ENCODE peak calls at places on chromosome X, in nine cellular contexts. E, F, B, H, X, D, M, Y and N are unnamed samples.

GRCh38 chrX:12548746-12549145 is 242.5 kb upstream of the PRPS2 start:
- DNase-seq in B (peak; percentile 27), X (no peak), F (peak; percentile 77), H (no peak), M (no peak), D (peak; percentile 7), E (no peak), Y (no peak), N (peak; percentile 24)

GRCh38 chrX:1248381-1249061 is 20.1 kb upstream of the CSF2RA start:
- DNase-seq in D (peak; percentile 20), B (no peak), Y (no peak), H (no peak), E (no peak), M (no peak), X (no peak), F (no peak), N (no peak)

GRCh38 chrX:107485019-107485418 is 35.6 kb downstream of the FRMPD3 start:
- DNase-seq in X (no peak), D (peak; percentile 8), H (no peak), Y (no peak), B (peak; percentile 28), M (no peak), E (no peak), F (no peak), N (no peak)

GRCh38 chrX:118928126-118928525 is 46.3 kb upstream of the LONRF3 start:
- DNase-seq in B (peak; percentile 11), F (no peak), E (no peak), M (no peak), Y (no peak), D (no peak), X (no peak), H (no peak), N (no peak)

GRCh38 chrX:85288992-85289723 is 45.4 kb downstream of the ZNF711 start:
- DNase-seq in X (no peak), B (no peak), E (no peak), D (no peak), F (no peak), H (no peak), M (no peak), Y (no peak), N (peak; percentile 20)

GRCh38 chrX:22159071-22159470 is 113.6 kb upstream of the CBLL2 start:
- DNase-seq in Y (no peak), D (peak; percentile 4), B (no peak), X (no peak), M (no peak), E (no peak), H (no peak), F (peak; percentile 33), N (no peak)

GRCh38 chrX:9566150-9566621 is 101.3 kb downstream of the TBL1X start:
- DNase-seq in Y (peak; percentile 34), E (peak; percentile 57), B (peak; percentile 23), M (no peak), F (peak; percentile 92), X (peak; percentile 86), H (no peak), D (peak; percentile 68), N (no peak)

GRCh38 chrX:118630843-118631242 is 96.6 kb upstream of the IL13RA1 start:
- DNase-seq in Y (no peak), H (no peak), X (no peak), B (peak; percentile 60), E (no peak), D (no peak), F (no peak), M (no peak), N (no peak)

GRCh38 chrX:25003066-25003849 is 12.5 kb downstream of the ARX start:
- DNase-seq in H (no peak), D (no peak), Y (no peak), F (no peak), M (no peak), B (no peak), E (no peak), X (no peak), N (no peak)

GRCh38 chrX:12950851-12951589 is 23.9 kb upstream of the TMSB4X start:
- DNase-seq in E (peak; percentile 52), F (peak; percentile 55), Y (no peak), M (peak; percentile 39), H (no peak), B (peak; percentile 94), D (no peak), X (no peak), N (peak; percentile 89)

GRCh38 chrX:155864655-155865054 is 16.5 kb upstream of the VAMP7 start:
- DNase-seq in H (no peak), Y (no peak), E (no peak), D (peak; percentile 27), F (peak; percentile 14), B (peak; percentile 62), X (no peak), M (peak; percentile 36), N (peak; percentile 27)

GRCh38 chrX:41064028-41064427 is 21.2 kb upstream of the USP9X start:
- DNase-seq in B (no peak), H (no peak), M (no peak), X (no peak), Y (no peak), E (no peak), D (peak; percentile 13), F (no peak), N (no peak)

GRCh38 chrX:155938132-155938531 is 57.0 kb downstream of the VAMP7 start:
- DNase-seq in X (no peak), M (no peak), B (no peak), Y (no peak), H (no peak), E (no peak), F (no peak), D (no peak), N (no peak)

GRCh38 chrX:109847257-109848187 is 114.5 kb upstream of the ACSL4 start:
- DNase-seq in D (peak; percentile 56), M (no peak), Y (peak; percentile 81), X (no peak), H (no peak), F (peak; percentile 90), B (peak; percentile 44), E (no peak), N (no peak)

GRCh38 chrX:135168533-135168932 is 2.7 kb downstream of the CT55 start:
- DNase-seq in E (no peak), F (no peak), B (peak; percentile 21), Y (no peak), X (no peak), M (no peak), H (no peak), D (no peak), N (no peak)

GRCh38 chrX:120774611-120775010 is 101.1 kb downstream of the CT47B1 start:
- DNase-seq in D (no peak), B (no peak), E (no peak), H (no peak), Y (no peak), F (no peak), X (no peak), M (no peak), N (no peak)

GRCh38 chrX:150934453-150934852 is 36.0 kb upstream of the CD99L2 start:
- DNase-seq in B (no peak), M (no peak), F (peak; percentile 73), D (peak; percentile 41), Y (peak; percentile 74), H (no peak), E (no peak), X (no peak), N (no peak)

GRCh38 chrX:155997436-155997835 is at the start of gene IL9R:
- DNase-seq in Y (no peak), X (no peak), D (no peak), F (no peak), M (no peak), B (peak; percentile 94), H (no peak), E (no peak), N (no peak)

GRCh38 chrX:103878466-103879151 is 46.6 kb upstream of the RAB9B start:
- DNase-seq in Y (peak; percentile 4), B (no peak), F (peak; percentile 71), X (no peak), D (peak; percentile 35), E (no peak), H (no peak), M (no peak), N (no peak)

GRCh38 chrX:68892134-68892533 is 63.3 kb downstream of the EFNB1 start:
- DNase-seq in H (no peak), D (no peak), F (no peak), X (peak; percentile 45), B (no peak), Y (no peak), E (no peak), M (no peak), N (no peak)

GRCh38 chrX:17425151-17425550 is 50.2 kb downstream of the NHS start:
- DNase-seq in D (no peak), X (no peak), B (no peak), H (no peak), M (no peak), F (no peak), E (no peak), Y (no peak), N (no peak)

GRCh38 chrX:19739683-19740082 is 147.7 kb downstream of the SH3KBP1 start:
- DNase-seq in H (peak; percentile 0), X (peak; percentile 79), Y (peak; percentile 34), B (peak; percentile 82), M (peak; percentile 64), D (peak; percentile 74), F (peak; percentile 82), E (peak; percentile 70), N (peak; percentile 59)

GRCh38 chrX:22186165-22186564 is 86.5 kb upstream of the CBLL2 start:
- DNase-seq in E (no peak), F (no peak), X (no peak), H (no peak), Y (no peak), M (no peak), B (no peak), D (no peak), N (no peak)

GRCh38 chrX:46758163-46758955 is 559 bp downstream of the SLC9A7 start:
- DNase-seq in B (peak; percentile 50), X (no peak), M (peak; percentile 5), D (peak; percentile 17), F (peak; percentile 17), Y (no peak), H (peak; percentile 1), E (no peak), N (peak; percentile 63)